ENCODE peak calls at places on chromosomes 3 and 15, in five cellular contexts. One of them, this sample, is unnamed.

GRCh38 chr15:81763304-81763703 is 282.5 kb downstream of the MEX3B start:
- DNase-seq in H9: no peak
- DNase-seq in NCI-H146: no peak
- DNase-seq in WTC11: no peak
- DNase-seq in NB4: no peak
- DNase-seq in this sample: no peak

GRCh38 chr15:100818927-100819326 is 60.7 kb upstream of the ALDH1A3 start:
- DNase-seq in H9: no peak
- DNase-seq in NCI-H146: no peak
- DNase-seq in WTC11: no peak
- DNase-seq in NB4: no peak
- DNase-seq in this sample: no peak

GRCh38 chr3:10173926-10174435 is 9.3 kb downstream of the IRAK2 start:
- DNase-seq in H9: no peak
- DNase-seq in NCI-H146: no peak
- DNase-seq in WTC11: no peak
- DNase-seq in NB4: peak; percentile 54
- DNase-seq in this sample: no peak

GRCh38 chr3:159635047-159635641 is 353.5 kb upstream of the IL12A start:
- DNase-seq in H9: no peak
- DNase-seq in NCI-H146: no peak
- DNase-seq in WTC11: no peak
- DNase-seq in NB4: no peak
- DNase-seq in this sample: no peak

GRCh38 chr3:157094751-157095480 is 65.0 kb downstream of the CCNL1 start:
- DNase-seq in H9: no peak
- DNase-seq in NCI-H146: no peak
- DNase-seq in WTC11: no peak
- DNase-seq in NB4: no peak
- DNase-seq in this sample: no peak

GRCh38 chr15:69081310-69082004 is 67.0 kb downstream of the NOX5 start:
- DNase-seq in H9: peak; percentile 50
- DNase-seq in NCI-H146: no peak
- DNase-seq in WTC11: peak; percentile 29
- DNase-seq in NB4: no peak
- DNase-seq in this sample: no peak

GRCh38 chr15:85825118-85825517 is 30.4 kb upstream of the KLHL25 start:
- DNase-seq in H9: no peak
- DNase-seq in NCI-H146: no peak
- DNase-seq in WTC11: no peak
- DNase-seq in NB4: no peak
- DNase-seq in this sample: no peak

GRCh38 chr3:143763568-143764162 is 84.6 kb downstream of the SLC9A9 start:
- DNase-seq in H9: no peak
- DNase-seq in NCI-H146: peak; percentile 60
- DNase-seq in WTC11: no peak
- DNase-seq in NB4: no peak
- DNase-seq in this sample: peak; percentile 23